ENCODE peak calls at places on chromosomes 16 and 17, in four cellular contexts. U is K562, F is IMR-90, N is GM12878. S is an unnamed sample.
A peak's percentile ranks its signal among the peaks of the same experiment; 100 is the strongest.

GRCh38 chr16:65570261-65570660 is 448.4 kb upstream of the CDH11 start:
- DNase-seq in U (no peak), F (no peak), N (no peak), S (no peak)

GRCh38 chr17:28471531-28472342 is 1.7 kb upstream of the SLC13A2 start:
- DNase-seq in U (no peak), N (no peak), F (no peak), S (no peak)

GRCh38 chr16:85843471-85844168 is 44.1 kb downstream of the COX4I1 start:
- DNase-seq in N (no peak), U (no peak), F (no peak), S (no peak)

GRCh38 chr16:29745126-29745852 is 501 bp downstream of the C16orf54 start:
- DNase-seq in F (no peak), N (no peak), U (no peak), S (no peak)

GRCh38 chr17:78111727-78112507 is 16.6 kb downstream of the TMC6 start:
- DNase-seq in F (no peak), U (no peak), N (no peak), S (no peak)

GRCh38 chr17:2212328-2212981 is 91.1 kb downstream of the SMG6 start:
- DNase-seq in U (no peak), N (no peak), F (peak; percentile 79), S (no peak)

GRCh38 chr17:83067071-83067717 is 12.2 kb upstream of the METRNL start:
- DNase-seq in F (no peak), U (no peak), N (no peak), S (no peak)

GRCh38 chr17:17983376-17983775 is 10.7 kb downstream of the DRC3 start:
- DNase-seq in U (no peak), F (no peak), N (no peak), S (no peak)

GRCh38 chr17:280216-280615 is 72.4 kb downstream of the RPH3AL start:
- DNase-seq in N (no peak), U (no peak), F (no peak), S (peak; percentile 74)

GRCh38 chr16:23711785-23712184 is 1.2 kb downstream of the ERN2 start:
- DNase-seq in N (no peak), U (no peak), F (no peak), S (no peak)

GRCh38 chr17:65530985-65531507 is 30.4 kb downstream of the AXIN2 start:
- DNase-seq in U (no peak), N (no peak), F (peak; percentile 88), S (no peak)

GRCh38 chr16:87382023-87382785 is 1.4 kb downstream of the FBXO31 start:
- DNase-seq in N (no peak), U (no peak), F (no peak), S (no peak)

GRCh38 chr16:52861614-52862022 is 191.1 kb downstream of the CHD9NB start:
- DNase-seq in N (no peak), U (no peak), F (no peak), S (no peak)

GRCh38 chr16:29678691-29679267 is at the start of gene QPRT:
- DNase-seq in U (peak; percentile 87), N (no peak), F (peak; percentile 22), S (no peak)

GRCh38 chr16:67284699-67285646 is 5.6 kb downstream of the PLEKHG4 start:
- DNase-seq in U (peak; percentile 39), F (peak; percentile 12), N (no peak), S (peak; percentile 13)

GRCh38 chr17:33370384-33370783 is 77.3 kb upstream of the ASIC2 start:
- DNase-seq in U (no peak), F (no peak), N (no peak), S (no peak)

GRCh38 chr16:57427824-57428223 is 19.4 kb downstream of the CIAPIN1 start:
- DNase-seq in N (no peak), F (peak; percentile 15), U (no peak), S (no peak)

GRCh38 chr16:58426095-58426494 is 33.8 kb downstream of the GINS3 start:
- DNase-seq in F (no peak), N (peak; percentile 45), U (no peak), S (no peak)

GRCh38 chr16:88634994-88635670 is 3.2 kb upstream of the IL17C start:
- DNase-seq in U (no peak), N (no peak), F (peak; percentile 22), S (no peak)

GRCh38 chr16:29645699-29646187 is 17.3 kb upstream of the SPN start:
- DNase-seq in F (no peak), N (peak; percentile 83), U (peak; percentile 87), S (no peak)

GRCh38 chr17:8630802-8631553 is 453 bp upstream of the MYH10 start:
- DNase-seq in F (peak; percentile 100), U (peak; percentile 93), N (peak; percentile 82), S (peak; percentile 100)

GRCh38 chr17:82023447-82024241 is 539 bp downstream of the LRRC45 start:
- DNase-seq in U (no peak), F (peak; percentile 8), N (no peak), S (no peak)

DNA sequence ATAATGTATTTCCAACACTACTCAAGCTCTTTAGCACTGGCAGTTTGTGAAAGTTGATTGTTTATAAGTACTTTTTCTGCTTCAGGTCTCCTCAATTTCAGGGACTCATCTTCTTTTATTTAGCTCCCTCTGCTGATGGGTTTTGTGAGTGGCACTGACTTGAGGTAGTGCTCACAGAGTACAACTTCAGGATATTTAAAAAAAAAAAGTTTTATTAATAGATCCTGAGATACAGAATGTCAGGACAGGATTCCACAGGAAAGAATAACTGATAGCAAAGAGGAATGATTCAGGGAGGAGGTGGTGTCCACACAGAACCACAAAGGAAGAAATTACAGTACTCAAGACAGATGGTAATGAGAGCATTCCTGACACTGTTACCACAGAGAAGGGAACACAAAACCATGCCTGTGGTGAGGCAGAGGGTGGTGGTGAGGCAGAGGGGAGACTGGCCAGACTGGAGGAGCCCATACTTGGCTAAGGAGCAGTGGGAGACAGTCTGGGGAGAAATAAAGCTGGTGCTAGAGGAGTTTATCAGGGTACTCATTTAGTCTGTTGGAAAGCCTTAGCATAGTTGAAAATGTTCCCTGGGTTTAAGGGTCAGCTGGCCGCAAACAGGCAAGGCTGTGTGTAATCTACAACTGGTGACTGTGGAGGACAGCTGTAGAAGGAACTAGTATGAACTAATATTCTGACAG is 63.7 kb downstream of the SPAG9 start:
- DNase-seq in N (no peak), U (peak; percentile 34), F (peak; percentile 93), S (peak; percentile 84)
- TF ChIP-seq FOS in N (no peak), U (no peak), F (no peak), S (no peak)

DNA sequence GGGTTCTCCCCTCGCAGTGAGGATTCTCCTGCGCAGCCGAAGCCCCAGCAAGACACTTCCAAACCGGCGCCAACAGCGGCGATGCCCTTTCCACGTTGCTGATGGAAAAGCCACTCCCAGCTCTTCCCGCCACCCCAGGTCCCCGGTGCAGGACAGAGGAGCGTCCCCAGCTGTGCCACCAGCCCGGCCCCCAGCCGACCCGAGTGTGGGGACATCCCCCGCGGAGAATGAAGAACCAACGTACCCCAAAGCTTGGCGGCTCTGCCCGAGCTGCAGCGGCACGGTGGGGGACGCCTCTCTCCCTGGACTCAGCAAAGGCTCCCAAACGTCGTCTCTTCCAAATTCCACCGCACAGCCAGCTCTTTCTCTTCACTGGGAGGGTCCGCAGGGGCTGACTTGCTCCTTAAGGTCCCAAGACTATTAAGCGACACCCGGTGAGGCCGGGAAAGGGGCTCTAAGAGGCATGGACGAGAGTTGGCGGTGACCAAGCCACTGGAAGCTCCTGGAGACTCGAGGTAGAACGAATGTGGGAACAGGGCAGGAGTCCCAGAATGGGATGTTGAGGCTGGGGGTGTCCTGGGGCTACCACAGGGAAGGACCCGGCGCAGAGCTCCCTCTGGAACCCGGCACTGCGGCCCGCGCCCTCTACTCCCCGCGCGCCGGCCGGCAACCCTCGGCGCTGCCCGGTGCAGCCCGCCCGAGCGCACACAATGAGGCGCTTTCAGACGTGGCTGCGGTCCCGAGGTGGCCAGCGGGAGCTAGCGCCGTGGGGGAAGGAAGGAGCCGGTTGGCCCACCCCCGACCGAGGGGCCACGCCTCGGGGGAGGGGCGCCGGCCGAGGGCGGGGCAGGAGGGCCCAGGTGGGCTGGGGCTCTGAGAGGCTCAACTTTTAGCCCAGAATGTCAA is at the start of gene CHST6:
- DNase-seq in F (no peak), U (peak; percentile 81), N (no peak), S (peak; percentile 27)
- H3K4me3 ChIP-seq in F (no peak within 1 kb of the TSS), U (no peak within 1 kb of the TSS), N (peak within 1 kb of the TSS; percentile 64), S (peak within 1 kb of the TSS; percentile 11)

GRCh38 chr17:67376892-67377726 is at the start of gene PITPNC1:
- DNase-seq in F (peak; percentile 86), N (no peak), U (peak; percentile 63), S (peak; percentile 89)

GRCh38 chr17:67378444-67379250 is 1.6 kb downstream of the PITPNC1 start:
- DNase-seq in F (peak; percentile 82), U (peak; percentile 76), N (no peak), S (peak; percentile 83)

GRCh38 chr17:67379251-67379630 is 2.2 kb downstream of the PITPNC1 start:
- DNase-seq in N (no peak), F (no peak), U (no peak), S (no peak)

GRCh38 chr17:67376509-67376891 is 581 bp upstream of the PITPNC1 start:
- DNase-seq in U (no peak), N (no peak), F (peak; percentile 59), S (no peak)

GRCh38 chr17:67377727-67378443 is 804 bp downstream of the PITPNC1 start:
- DNase-seq in N (no peak), U (peak; percentile 60), F (peak; percentile 35), S (no peak)
- TF ChIP-seq CTCF in N (peak; percentile 38), U (no peak), F (peak; percentile 39), S (peak; percentile 20)

GRCh38 chr17:43637563-43638323 is 24.0 kb downstream of the MEOX1 start:
- DNase-seq in U (no peak), N (no peak), F (peak; percentile 18), S (no peak)

GRCh38 chr17:43632231-43632630 is 29.5 kb downstream of the MEOX1 start:
- DNase-seq in N (no peak), U (no peak), F (no peak), S (no peak)

GRCh38 chr17:43641416-43641815 is 20.3 kb downstream of the MEOX1 start:
- DNase-seq in N (no peak), F (no peak), U (no peak), S (no peak)

GRCh38 chr17:43634681-43635125 is 27.0 kb downstream of the MEOX1 start:
- DNase-seq in F (peak; percentile 53), U (no peak), N (no peak), S (no peak)

GRCh38 chr17:43636446-43636845 is 25.3 kb downstream of the MEOX1 start:
- DNase-seq in F (no peak), U (no peak), N (no peak), S (no peak)
- TF ChIP-seq FOS in F (no peak), U (no peak), N (no peak), S (no peak)

GRCh38 chr16:70737377-70738082 is 51.7 kb upstream of the MTSS2 start:
- DNase-seq in N (peak; percentile 81), U (no peak), F (peak; percentile 99), S (no peak)
- H3K4me3 ChIP-seq in N (no peak overlapping the region), U (no peak overlapping the region), F (no peak overlapping the region), S (no peak overlapping the region)

GRCh38 chr16:83967838-83968482 is at the start of gene NECAB2:
- DNase-seq in U (peak; percentile 98), N (no peak), F (peak; percentile 8), S (peak; percentile 14)
- TF ChIP-seq CTCF in U (peak; percentile 82), N (peak; percentile 51), F (peak; percentile 73), S (peak; percentile 64)